ENCODE peak calls at places on chromosome 9, in eight cellular contexts. Q, N, A, U, W, G, E and R are unnamed samples.

GRCh38 chr9:124257070-124257864 is 482 bp upstream of the NEK6 start:
- DNase-seq in Q (no peak), N (no peak), A (no peak), U (no peak), W (no peak), G (no peak), E (no peak), R (no peak)

GRCh38 chr9:75265525-75265972 is 177.2 kb downstream of the OSTF1 start:
- DNase-seq in Q (peak), N (no peak), A (peak), U (peak), W (peak), G (peak), E (no peak), R (peak)

GRCh38 chr9:17810728-17811634 is 232.1 kb downstream of the SH3GL2 start:
- DNase-seq in Q (no peak), N (peak), A (peak), U (no peak), W (peak), G (peak), E (no peak), R (peak)

GRCh38 chr9:126395439-126396212 is 69.0 kb downstream of the MVB12B start:
- DNase-seq in Q (no peak), N (no peak), A (no peak), U (no peak), W (peak), G (no peak), E (no peak), R (no peak)

GRCh38 chr9:72828281-72828731 is 124.5 kb downstream of the ALDH1A1 start:
- DNase-seq in Q (no peak), N (no peak), A (no peak), U (no peak), W (peak), G (no peak), E (no peak), R (no peak)

GRCh38 chr9:3517377-3518048 is 8.3 kb downstream of the RFX3 start:
- DNase-seq in Q (no peak), N (no peak), A (no peak), U (no peak), W (no peak), G (no peak), E (no peak), R (no peak)

GRCh38 chr9:95495988-95496387 is 20.8 kb downstream of the PTCH1 start:
- DNase-seq in Q (no peak), N (no peak), A (no peak), U (no peak), W (no peak), G (no peak), E (no peak), R (no peak)

GRCh38 chr9:127919253-127919815 is 2.5 kb upstream of the ST6GALNAC4 start:
- DNase-seq in Q (no peak), N (no peak), A (no peak), U (no peak), W (peak), G (no peak), E (no peak), R (no peak)

GRCh38 chr9:18371621-18372020 is 102.3 kb upstream of the ADAMTSL1 start:
- DNase-seq in Q (no peak), N (no peak), A (no peak), U (no peak), W (peak), G (no peak), E (no peak), R (no peak)

GRCh38 chr9:70936536-70936935 is 184.9 kb downstream of the TRPM3 start:
- DNase-seq in Q (no peak), N (no peak), A (no peak), U (no peak), W (peak), G (no peak), E (no peak), R (no peak)

GRCh38 chr9:78575041-78575440 is 278.1 kb downstream of the PSAT1 start:
- DNase-seq in Q (no peak), N (no peak), A (no peak), U (no peak), W (no peak), G (no peak), E (no peak), R (no peak)

GRCh38 chr9:29144476-29144875 is 1571.2 kb upstream of the C9orf72 start:
- DNase-seq in Q (no peak), N (no peak), A (no peak), U (no peak), W (peak), G (no peak), E (no peak), R (no peak)

GRCh38 chr9:134619456-134619982 is 22.1 kb upstream of the COL5A1 start:
- DNase-seq in Q (no peak), N (no peak), A (no peak), U (no peak), W (no peak), G (no peak), E (no peak), R (no peak)

GRCh38 chr9:93655621-93656425 is 79.4 kb downstream of the PHF2 start:
- DNase-seq in Q (no peak), N (no peak), A (no peak), U (no peak), W (no peak), G (no peak), E (no peak), R (no peak)

GRCh38 chr9:101536351-101536750 is 2.7 kb downstream of the RNF20 start:
- DNase-seq in Q (no peak), N (no peak), A (no peak), U (no peak), W (peak), G (no peak), E (no peak), R (no peak)

GRCh38 chr9:116550728-116551436 is 136.2 kb upstream of the TRIM32 start:
- DNase-seq in Q (no peak), N (no peak), A (no peak), U (no peak), W (peak), G (no peak), E (no peak), R (no peak)

GRCh38 chr9:88183798-88184495 is 45.7 kb upstream of the SPATA31C2 start:
- DNase-seq in Q (no peak), N (no peak), A (no peak), U (no peak), W (no peak), G (no peak), E (no peak), R (no peak)